ENCODE peak calls at places on chromosomes 12 and 14, in five cellular contexts. One of them, this sample, is unnamed.

GRCh38 chr12:12975322-12976077 is 23.5 kb upstream of the GPRC5D start:
- DNase-seq in LHCN-M2: peak; percentile 40
- DNase-seq in HEK293T: no peak
- DNase-seq in HTR-8/SVneo: peak; percentile 37
- DNase-seq in psoas muscle: no peak
- DNase-seq in this sample: no peak

GRCh38 chr12:56772625-56773024 is 9.5 kb downstream of the HSD17B6 start:
- DNase-seq in psoas muscle: no peak
- DNase-seq in LHCN-M2: no peak
- DNase-seq in HEK293T: no peak
- DNase-seq in HTR-8/SVneo: no peak
- DNase-seq in this sample: no peak

GRCh38 chr14:51576112-51576420 is 75.6 kb upstream of the FRMD6 start:
- DNase-seq in HTR-8/SVneo: no peak
- DNase-seq in psoas muscle: no peak
- DNase-seq in LHCN-M2: no peak
- DNase-seq in HEK293T: no peak
- DNase-seq in this sample: no peak

GRCh38 chr14:65164068-65164824 is 61.9 kb upstream of the MAX start:
- DNase-seq in LHCN-M2: peak; percentile 58
- DNase-seq in HTR-8/SVneo: peak; percentile 90
- DNase-seq in psoas muscle: no peak
- DNase-seq in HEK293T: peak; percentile 47
- DNase-seq in this sample: no peak

GRCh38 chr12:90974286-90974685 is 19.3 kb upstream of the CCER1 start:
- DNase-seq in HTR-8/SVneo: peak; percentile 4
- DNase-seq in HEK293T: no peak
- DNase-seq in LHCN-M2: peak; percentile 64
- DNase-seq in psoas muscle: no peak
- DNase-seq in this sample: no peak

GRCh38 chr14:55589171-55589570 is 9.2 kb downstream of the KTN1 start:
- DNase-seq in HEK293T: no peak
- DNase-seq in psoas muscle: no peak
- DNase-seq in LHCN-M2: peak; percentile 49
- DNase-seq in HTR-8/SVneo: no peak
- DNase-seq in this sample: no peak

GRCh38 chr12:124492879-124493808 is 74.3 kb downstream of the NCOR2 start:
- DNase-seq in HTR-8/SVneo: no peak
- DNase-seq in HEK293T: no peak
- DNase-seq in LHCN-M2: no peak
- DNase-seq in psoas muscle: no peak
- DNase-seq in this sample: no peak

GRCh38 chr14:74348241-74348734 is at the start of gene VRTN:
- DNase-seq in HTR-8/SVneo: no peak
- DNase-seq in HEK293T: no peak
- DNase-seq in psoas muscle: no peak
- DNase-seq in LHCN-M2: no peak
- DNase-seq in this sample: no peak

GRCh38 chr14:76644875-76645518 is 116.3 kb upstream of the VASH1 start:
- DNase-seq in psoas muscle: no peak
- DNase-seq in HEK293T: peak; percentile 72
- DNase-seq in HTR-8/SVneo: peak; percentile 88
- DNase-seq in LHCN-M2: peak; percentile 9
- DNase-seq in this sample: no peak

GRCh38 chr14:89249296-89249565 is 167.8 kb downstream of the FOXN3 start:
- DNase-seq in LHCN-M2: no peak
- DNase-seq in HEK293T: no peak
- DNase-seq in HTR-8/SVneo: peak; percentile 25
- DNase-seq in psoas muscle: no peak
- DNase-seq in this sample: no peak

GRCh38 chr14:26966942-26967341 is 369.1 kb upstream of the NOVA1 start:
- DNase-seq in LHCN-M2: no peak
- DNase-seq in HTR-8/SVneo: no peak
- DNase-seq in psoas muscle: no peak
- DNase-seq in HEK293T: no peak
- DNase-seq in this sample: no peak

GRCh38 chr14:77148510-77149231 is 7.1 kb upstream of the ZDHHC22 start:
- DNase-seq in HEK293T: no peak
- DNase-seq in psoas muscle: no peak
- DNase-seq in LHCN-M2: no peak
- DNase-seq in HTR-8/SVneo: no peak
- DNase-seq in this sample: no peak

GRCh38 chr14:22821193-22822016 is 6.2 kb upstream of the SLC7A7 start:
- DNase-seq in psoas muscle: no peak
- DNase-seq in HEK293T: peak; percentile 28
- DNase-seq in HTR-8/SVneo: no peak
- DNase-seq in LHCN-M2: no peak
- DNase-seq in this sample: no peak

GRCh38 chr14:56733396-56733795 is 76.9 kb downstream of the OTX2 start:
- DNase-seq in LHCN-M2: no peak
- DNase-seq in HTR-8/SVneo: no peak
- DNase-seq in HEK293T: no peak
- DNase-seq in psoas muscle: no peak
- DNase-seq in this sample: no peak

GRCh38 chr14:37081220-37081619 is 91.2 kb downstream of the SLC25A21 start:
- DNase-seq in psoas muscle: no peak
- DNase-seq in HEK293T: no peak
- DNase-seq in LHCN-M2: peak; percentile 34
- DNase-seq in HTR-8/SVneo: no peak
- DNase-seq in this sample: no peak

GRCh38 chr12:9347328-9348127 is 139.3 kb upstream of the PZP start:
- DNase-seq in HTR-8/SVneo: no peak
- DNase-seq in LHCN-M2: peak; percentile 65
- DNase-seq in psoas muscle: no peak
- DNase-seq in HEK293T: no peak
- DNase-seq in this sample: no peak

GRCh38 chr14:89221109-89221508 is 195.9 kb downstream of the FOXN3 start:
- DNase-seq in psoas muscle: no peak
- DNase-seq in HEK293T: no peak
- DNase-seq in HTR-8/SVneo: peak; percentile 22
- DNase-seq in LHCN-M2: peak; percentile 76
- DNase-seq in this sample: no peak

GRCh38 chr14:96863327-96863985 is 66.3 kb downstream of the VRK1 start:
- DNase-seq in HTR-8/SVneo: no peak
- DNase-seq in psoas muscle: no peak
- DNase-seq in HEK293T: no peak
- DNase-seq in LHCN-M2: no peak
- DNase-seq in this sample: no peak

GRCh38 chr12:31219521-31219920 is 106.4 kb downstream of the SINHCAF start:
- DNase-seq in LHCN-M2: no peak
- DNase-seq in psoas muscle: no peak
- DNase-seq in HEK293T: no peak
- DNase-seq in HTR-8/SVneo: no peak
- DNase-seq in this sample: no peak

GRCh38 chr12:21502164-21502496 is 541 bp downstream of the GOLT1B start:
- DNase-seq in HEK293T: no peak
- DNase-seq in LHCN-M2: peak; percentile 18
- DNase-seq in psoas muscle: no peak
- DNase-seq in HTR-8/SVneo: peak; percentile 12
- DNase-seq in this sample: peak; percentile 64

GRCh38 chr12:108572166-108572790 is 9.9 kb downstream of the ISCU start:
- DNase-seq in LHCN-M2: no peak
- DNase-seq in HTR-8/SVneo: no peak
- DNase-seq in psoas muscle: no peak
- DNase-seq in HEK293T: no peak
- DNase-seq in this sample: no peak

GRCh38 chr12:66971816-66972215 is 292.9 kb upstream of the GRIP1 start:
- DNase-seq in LHCN-M2: no peak
- DNase-seq in HEK293T: no peak
- DNase-seq in HTR-8/SVneo: no peak
- DNase-seq in psoas muscle: no peak
- DNase-seq in this sample: no peak

GRCh38 chr12:127664901-127665300 is 602.1 kb upstream of the TMEM132C start:
- DNase-seq in HTR-8/SVneo: no peak
- DNase-seq in psoas muscle: no peak
- DNase-seq in LHCN-M2: no peak
- DNase-seq in HEK293T: no peak
- DNase-seq in this sample: no peak

GRCh38 chr12:115383668-115384067 is 699.7 kb upstream of the TBX3 start:
- DNase-seq in psoas muscle: peak; percentile 30
- DNase-seq in HTR-8/SVneo: no peak
- DNase-seq in HEK293T: no peak
- DNase-seq in LHCN-M2: no peak
- DNase-seq in this sample: no peak

GRCh38 chr12:93081810-93082165 is 152.7 kb upstream of the EEA1 start:
- DNase-seq in HTR-8/SVneo: no peak
- DNase-seq in HEK293T: no peak
- DNase-seq in LHCN-M2: no peak
- DNase-seq in psoas muscle: no peak
- DNase-seq in this sample: no peak

GRCh38 chr14:85401396-85401795 is 128.5 kb upstream of the FLRT2 start:
- DNase-seq in psoas muscle: no peak
- DNase-seq in LHCN-M2: no peak
- DNase-seq in HEK293T: no peak
- DNase-seq in HTR-8/SVneo: no peak
- DNase-seq in this sample: no peak

GRCh38 chr14:68016243-68016914 is 196.8 kb downstream of the RAD51B start:
- DNase-seq in HEK293T: no peak
- DNase-seq in HTR-8/SVneo: no peak
- DNase-seq in LHCN-M2: peak; percentile 47
- DNase-seq in psoas muscle: no peak
- DNase-seq in this sample: no peak

GRCh38 chr14:42013560-42013959 is 406.9 kb downstream of the LRFN5 start:
- DNase-seq in HEK293T: no peak
- DNase-seq in psoas muscle: no peak
- DNase-seq in HTR-8/SVneo: peak; percentile 2
- DNase-seq in LHCN-M2: no peak
- DNase-seq in this sample: no peak

GRCh38 chr14:99873653-99874052 is 80.4 kb downstream of the EML1 start:
- DNase-seq in HTR-8/SVneo: no peak
- DNase-seq in LHCN-M2: no peak
- DNase-seq in psoas muscle: no peak
- DNase-seq in HEK293T: no peak
- DNase-seq in this sample: no peak

GRCh38 chr12:53324113-53324778 is 2.8 kb upstream of the AAAS start:
- DNase-seq in psoas muscle: no peak
- DNase-seq in LHCN-M2: no peak
- DNase-seq in HEK293T: no peak
- DNase-seq in HTR-8/SVneo: no peak
- DNase-seq in this sample: no peak

GRCh38 chr14:69573841-69574265 is 818 bp downstream of the CCDC177 start:
- DNase-seq in LHCN-M2: no peak
- DNase-seq in HTR-8/SVneo: no peak
- DNase-seq in psoas muscle: no peak
- DNase-seq in HEK293T: no peak
- DNase-seq in this sample: no peak

GRCh38 chr12:76201316-76201715 is 116.8 kb upstream of the NAP1L1 start:
- DNase-seq in HTR-8/SVneo: no peak
- DNase-seq in LHCN-M2: peak; percentile 46
- DNase-seq in psoas muscle: no peak
- DNase-seq in HEK293T: no peak
- DNase-seq in this sample: no peak

GRCh38 chr14:23434488-23435219 is 806 bp downstream of the MYH7 start:
- DNase-seq in psoas muscle: no peak
- DNase-seq in HTR-8/SVneo: no peak
- DNase-seq in HEK293T: no peak
- DNase-seq in LHCN-M2: no peak
- DNase-seq in this sample: no peak

GRCh38 chr14:100616854-100617714 is 29.9 kb upstream of the BEGAIN start:
- DNase-seq in HEK293T: no peak
- DNase-seq in HTR-8/SVneo: no peak
- DNase-seq in LHCN-M2: no peak
- DNase-seq in psoas muscle: no peak
- DNase-seq in this sample: peak; percentile 48

GRCh38 chr12:24661657-24662096 is 287.2 kb downstream of the BCAT1 start:
- DNase-seq in HEK293T: no peak
- DNase-seq in psoas muscle: peak; percentile 39
- DNase-seq in LHCN-M2: peak; percentile 70
- DNase-seq in HTR-8/SVneo: no peak
- DNase-seq in this sample: peak; percentile 70

GRCh38 chr14:70976591-70976990 is 69.3 kb downstream of the PCNX1 start:
- DNase-seq in LHCN-M2: no peak
- DNase-seq in HTR-8/SVneo: no peak
- DNase-seq in HEK293T: no peak
- DNase-seq in psoas muscle: no peak
- DNase-seq in this sample: no peak

GRCh38 chr12:104672501-104673265 is 215.9 kb downstream of the CHST11 start:
- DNase-seq in HEK293T: no peak
- DNase-seq in HTR-8/SVneo: no peak
- DNase-seq in LHCN-M2: peak; percentile 62
- DNase-seq in psoas muscle: peak; percentile 62
- DNase-seq in this sample: no peak

GRCh38 chr14:89282191-89282590 is 134.8 kb downstream of the FOXN3 start:
- DNase-seq in HEK293T: no peak
- DNase-seq in psoas muscle: no peak
- DNase-seq in HTR-8/SVneo: no peak
- DNase-seq in LHCN-M2: no peak
- DNase-seq in this sample: no peak

GRCh38 chr12:127327986-127328385 is 939.0 kb upstream of the TMEM132C start:
- DNase-seq in psoas muscle: no peak
- DNase-seq in LHCN-M2: no peak
- DNase-seq in HEK293T: no peak
- DNase-seq in HTR-8/SVneo: no peak
- DNase-seq in this sample: no peak

This sample was measured in sciatic nerve.